ENCODE peak calls at places on chromosome 1, in four cellular contexts. T is HFF-Myc, M is lung, H is OCI-LY7. I is an unnamed sample.

GRCh38 chr1:201169971-201170532 is 15.8 kb upstream of the TMEM9 start:
- DNase-seq in M (no peak), T (no peak), H (no peak), I (no peak)

GRCh38 chr1:164559342-164560070 is 522 bp downstream of the PBX1 start:
- DNase-seq in H (no peak), T (no peak), M (peak), I (no peak)

GRCh38 chr1:28122183-28122582 is 33.8 kb upstream of the EYA3 start:
- DNase-seq in T (no peak), H (no peak), M (no peak), I (no peak)

GRCh38 chr1:236468625-236469024 is 55.2 kb upstream of the LGALS8 start:
- DNase-seq in T (no peak), H (no peak), M (no peak), I (no peak)

GRCh38 chr1:214967865-214968575 is 114.5 kb upstream of the KCNK2 start:
- DNase-seq in H (no peak), T (no peak), M (no peak), I (peak)

GRCh38 chr1:200034262-200034557 is 6.7 kb downstream of the NR5A2 start:
- DNase-seq in H (no peak), M (no peak), T (no peak), I (no peak)

GRCh38 chr1:117059334-117059677 is 820 bp upstream of the TTF2 start:
- DNase-seq in T (no peak), M (peak), H (peak), I (no peak)

GRCh38 chr1:168520052-168520751 is 23.6 kb downstream of the XCL2 start:
- DNase-seq in T (no peak), M (no peak), H (no peak), I (no peak)

GRCh38 chr1:230831706-230832105 is 36.6 kb downstream of the C1orf198 start:
- DNase-seq in H (no peak), T (no peak), M (no peak), I (no peak)

GRCh38 chr1:38858833-38859560 is 575 bp downstream of the RRAGC start:
- DNase-seq in M (peak), H (peak), T (no peak), I (peak)

GRCh38 chr1:25343872-25344271 is 5.7 kb downstream of the TMEM50A start:
- DNase-seq in H (no peak), T (peak), M (no peak), I (peak)

GRCh38 chr1:155322571-155322952 is 1.9 kb downstream of the RUSC1 start:
- DNase-seq in M (no peak), T (no peak), H (peak), I (no peak)

GRCh38 chr1:162191396-162192322 is 122.2 kb downstream of the NOS1AP start:
- DNase-seq in T (no peak), H (no peak), M (no peak), I (no peak)

GRCh38 chr1:18537386-18538306 is 56.9 kb downstream of the KLHDC7A start:
- DNase-seq in T (no peak), M (no peak), H (no peak), I (no peak)

GRCh38 chr1:92538413-92539061 is 51.8 kb upstream of the GFI1 start:
- DNase-seq in H (no peak), M (no peak), T (no peak), I (no peak)

GRCh38 chr1:24966724-24967346 is 36.8 kb upstream of the RUNX3 start:
- DNase-seq in M (no peak), T (no peak), H (no peak), I (no peak)

GRCh38 chr1:84060781-84061180 is 61.8 kb upstream of the TTLL7 start:
- DNase-seq in M (no peak), T (no peak), H (no peak), I (no peak)

GRCh38 chr1:31981976-31982375 is 31.7 kb upstream of the KHDRBS1 start:
- DNase-seq in M (no peak), H (peak), T (no peak), I (no peak)
- H3K4me3 ChIP-seq in M (no peak), H (no peak), T (no peak), I (no peak)

GRCh38 chr1:244163131-244163530 is 112.0 kb downstream of the ZBTB18 start:
- DNase-seq in H (no peak), M (no peak), T (no peak), I (no peak)
- H3K4me3 ChIP-seq in H (no peak), M (no peak), T (no peak), I (no peak)

GRCh38 chr1:23561813-23562100 is 2.5 kb upstream of the ID3 start:
- DNase-seq in H (no peak), M (no peak), T (no peak), I (no peak)
- H3K4me3 ChIP-seq in H (peak), M (no peak), T (no peak), I (no peak)

GRCh38 chr1:207909687-207910086 is 1.2 kb downstream of the CD34 start:
- DNase-seq in H (no peak), M (no peak), T (no peak), I (no peak)

GRCh38 chr1:207908112-207908734 is 2.7 kb downstream of the CD34 start:
- DNase-seq in M (no peak), T (no peak), H (no peak), I (no peak)

GRCh38 chr1:207911983-207912760 is 1.2 kb upstream of the CD34 start:
- DNase-seq in T (no peak), M (no peak), H (no peak), I (no peak)

GRCh38 chr1:207913951-207914350 is 3.0 kb upstream of the CD34 start:
- DNase-seq in M (no peak), T (no peak), H (no peak), I (no peak)

GRCh38 chr1:207910678-207911354 is at the start of gene CD34:
- DNase-seq in M (no peak), T (no peak), H (no peak), I (no peak)
- H3K4me3 ChIP-seq in M (peak), T (peak), H (no peak), I (peak)

GRCh38 chr1:51488372-51489050 is 30.6 kb downstream of the EPS15 start:
- DNase-seq in H (peak), T (no peak), M (no peak), I (no peak)
- H3K4me3 ChIP-seq in H (no peak), T (no peak), M (no peak), I (no peak)

I was measured in BJ.